ENCODE peak calls at places on chromosomes 12 and 14, in six cellular contexts. One of them, this sample, is unnamed.

GRCh38 chr14:44912041-44912869 is 49.5 kb downstream of the KLHL28 start:
- ATAC-seq in heart right ventricle: peak
- ATAC-seq in A549: no peak
- ATAC-seq in natural killer cell: peak
- ATAC-seq in Panc1: no peak
- ATAC-seq in activated CD4-positive, alpha-beta T cell treated with anti-CD3 and anti-CD28 coated beads for 36 hours: peak
- ATAC-seq in this sample: no peak

GRCh38 chr12:79558924-79559469 is 131.8 kb downstream of the PAWR start:
- ATAC-seq in heart right ventricle: peak
- ATAC-seq in natural killer cell: no peak
- ATAC-seq in Panc1: no peak
- ATAC-seq in A549: no peak
- ATAC-seq in activated CD4-positive, alpha-beta T cell treated with anti-CD3 and anti-CD28 coated beads for 36 hours: no peak
- ATAC-seq in this sample: no peak

GRCh38 chr12:45756666-45757065 is 27.2 kb downstream of the ARID2 start:
- ATAC-seq in A549: no peak
- ATAC-seq in activated CD4-positive, alpha-beta T cell treated with anti-CD3 and anti-CD28 coated beads for 36 hours: no peak
- ATAC-seq in Panc1: no peak
- ATAC-seq in natural killer cell: no peak
- ATAC-seq in heart right ventricle: no peak
- ATAC-seq in this sample: no peak

GRCh38 chr14:102629011-102629444 is 36.6 kb downstream of the RCOR1 start:
- ATAC-seq in A549: no peak
- ATAC-seq in activated CD4-positive, alpha-beta T cell treated with anti-CD3 and anti-CD28 coated beads for 36 hours: no peak
- ATAC-seq in heart right ventricle: peak
- ATAC-seq in Panc1: no peak
- ATAC-seq in natural killer cell: no peak
- ATAC-seq in this sample: no peak

GRCh38 chr14:85063747-85064146 is 466.2 kb upstream of the FLRT2 start:
- ATAC-seq in natural killer cell: no peak
- ATAC-seq in Panc1: no peak
- ATAC-seq in heart right ventricle: no peak
- ATAC-seq in activated CD4-positive, alpha-beta T cell treated with anti-CD3 and anti-CD28 coated beads for 36 hours: no peak
- ATAC-seq in A549: no peak
- ATAC-seq in this sample: no peak

GRCh38 chr12:28766398-28766797 is 382.7 kb upstream of the FAR2 start:
- ATAC-seq in heart right ventricle: no peak
- ATAC-seq in A549: no peak
- ATAC-seq in Panc1: no peak
- ATAC-seq in activated CD4-positive, alpha-beta T cell treated with anti-CD3 and anti-CD28 coated beads for 36 hours: no peak
- ATAC-seq in natural killer cell: no peak
- ATAC-seq in this sample: no peak

GRCh38 chr14:105317546-105317945 is 3.0 kb downstream of the PACS2 start:
- ATAC-seq in Panc1: no peak
- ATAC-seq in heart right ventricle: no peak
- ATAC-seq in activated CD4-positive, alpha-beta T cell treated with anti-CD3 and anti-CD28 coated beads for 36 hours: peak
- ATAC-seq in A549: no peak
- ATAC-seq in natural killer cell: no peak
- ATAC-seq in this sample: no peak

GRCh38 chr12:96752211-96752610 is 154.8 kb upstream of the NEDD1 start:
- ATAC-seq in natural killer cell: no peak
- ATAC-seq in heart right ventricle: no peak
- ATAC-seq in Panc1: no peak
- ATAC-seq in A549: no peak
- ATAC-seq in activated CD4-positive, alpha-beta T cell treated with anti-CD3 and anti-CD28 coated beads for 36 hours: no peak
- ATAC-seq in this sample: no peak

GRCh38 chr14:55705651-55706340 is 125.8 kb downstream of the KTN1 start:
- ATAC-seq in Panc1: no peak
- ATAC-seq in activated CD4-positive, alpha-beta T cell treated with anti-CD3 and anti-CD28 coated beads for 36 hours: no peak
- ATAC-seq in heart right ventricle: no peak
- ATAC-seq in natural killer cell: no peak
- ATAC-seq in A549: no peak
- ATAC-seq in this sample: no peak

GRCh38 chr12:56288705-56289387 is 11.3 kb downstream of the CS start:
- ATAC-seq in natural killer cell: no peak
- ATAC-seq in heart right ventricle: no peak
- ATAC-seq in activated CD4-positive, alpha-beta T cell treated with anti-CD3 and anti-CD28 coated beads for 36 hours: no peak
- ATAC-seq in Panc1: no peak
- ATAC-seq in A549: no peak
- ATAC-seq in this sample: no peak

GRCh38 chr14:99241314-99242035 is 30.5 kb downstream of the BCL11B start:
- ATAC-seq in heart right ventricle: no peak
- ATAC-seq in Panc1: no peak
- ATAC-seq in natural killer cell: peak
- ATAC-seq in A549: no peak
- ATAC-seq in activated CD4-positive, alpha-beta T cell treated with anti-CD3 and anti-CD28 coated beads for 36 hours: peak
- ATAC-seq in this sample: peak

GRCh38 chr12:19038210-19038609 is 91.3 kb upstream of the PLEKHA5 start:
- ATAC-seq in A549: no peak
- ATAC-seq in Panc1: no peak
- ATAC-seq in heart right ventricle: peak
- ATAC-seq in natural killer cell: no peak
- ATAC-seq in activated CD4-positive, alpha-beta T cell treated with anti-CD3 and anti-CD28 coated beads for 36 hours: no peak
- ATAC-seq in this sample: no peak

GRCh38 chr14:29645117-29645516 is 282.5 kb downstream of the PRKD1 start:
- ATAC-seq in A549: no peak
- ATAC-seq in activated CD4-positive, alpha-beta T cell treated with anti-CD3 and anti-CD28 coated beads for 36 hours: no peak
- ATAC-seq in heart right ventricle: no peak
- ATAC-seq in Panc1: no peak
- ATAC-seq in natural killer cell: no peak
- ATAC-seq in this sample: no peak

GRCh38 chr12:95445884-95446482 is 28.0 kb upstream of the METAP2 start:
- ATAC-seq in natural killer cell: no peak
- ATAC-seq in activated CD4-positive, alpha-beta T cell treated with anti-CD3 and anti-CD28 coated beads for 36 hours: no peak
- ATAC-seq in A549: no peak
- ATAC-seq in heart right ventricle: no peak
- ATAC-seq in Panc1: no peak
- ATAC-seq in this sample: no peak

GRCh38 chr12:43551971-43552559 is at the start of gene ADAMTS20:
- ATAC-seq in A549: no peak
- ATAC-seq in Panc1: no peak
- ATAC-seq in activated CD4-positive, alpha-beta T cell treated with anti-CD3 and anti-CD28 coated beads for 36 hours: no peak
- ATAC-seq in natural killer cell: no peak
- ATAC-seq in heart right ventricle: no peak
- ATAC-seq in this sample: no peak

GRCh38 chr14:51117579-51117978 is 22.7 kb upstream of the TRIM9 start:
- ATAC-seq in A549: no peak
- ATAC-seq in natural killer cell: no peak
- ATAC-seq in Panc1: no peak
- ATAC-seq in heart right ventricle: no peak
- ATAC-seq in activated CD4-positive, alpha-beta T cell treated with anti-CD3 and anti-CD28 coated beads for 36 hours: no peak
- ATAC-seq in this sample: no peak

GRCh38 chr12:96343347-96343954 is 56.8 kb downstream of the CDK17 start:
- ATAC-seq in Panc1: no peak
- ATAC-seq in A549: no peak
- ATAC-seq in activated CD4-positive, alpha-beta T cell treated with anti-CD3 and anti-CD28 coated beads for 36 hours: peak
- ATAC-seq in heart right ventricle: no peak
- ATAC-seq in natural killer cell: peak
- ATAC-seq in this sample: peak

GRCh38 chr12:4270670-4271432 is 2.7 kb upstream of the CCND2 start:
- ATAC-seq in A549: no peak
- ATAC-seq in Panc1: no peak
- ATAC-seq in natural killer cell: no peak
- ATAC-seq in heart right ventricle: peak
- ATAC-seq in activated CD4-positive, alpha-beta T cell treated with anti-CD3 and anti-CD28 coated beads for 36 hours: no peak
- ATAC-seq in this sample: no peak

This sample was measured in activated T-helper 17 cell treated with anti-CD3 and anti-CD28 coated beads, Interleukin-2, amount 50 U/mL, for 72 hours.